ENCODE peak calls at places on chromosomes 7 and 10, in six cellular contexts. One of them, this sample, is unnamed.

GRCh38 chr7:106679153-106679931 is 18.4 kb upstream of the CCDC71L start:
- DNase-seq in A549: peak
- DNase-seq in BJ: peak
- DNase-seq in psoas muscle: no peak
- DNase-seq in astrocyte of the cerebellum: no peak
- DNase-seq in cardiac fibroblast: peak
- DNase-seq in this sample: no peak

GRCh38 chr10:131682271-131682962 is 218.4 kb upstream of the PPP2R2D start:
- DNase-seq in A549: no peak
- DNase-seq in BJ: no peak
- DNase-seq in psoas muscle: no peak
- DNase-seq in astrocyte of the cerebellum: no peak
- DNase-seq in cardiac fibroblast: no peak
- DNase-seq in this sample: no peak

GRCh38 chr7:117036034-117036669 is 82.9 kb downstream of the ST7 start:
- DNase-seq in A549: no peak
- DNase-seq in BJ: no peak
- DNase-seq in psoas muscle: no peak
- DNase-seq in astrocyte of the cerebellum: no peak
- DNase-seq in cardiac fibroblast: no peak
- DNase-seq in this sample: no peak

GRCh38 chr10:94680544-94680943 is 3.0 kb upstream of the CYP2C18 start:
- DNase-seq in A549: peak
- DNase-seq in BJ: no peak
- DNase-seq in psoas muscle: no peak
- DNase-seq in astrocyte of the cerebellum: no peak
- DNase-seq in cardiac fibroblast: no peak
- DNase-seq in this sample: no peak

GRCh38 chr7:112307506-112307905 is 101.0 kb downstream of the ZNF277 start:
- DNase-seq in A549: no peak
- DNase-seq in BJ: no peak
- DNase-seq in psoas muscle: no peak
- DNase-seq in astrocyte of the cerebellum: no peak
- DNase-seq in cardiac fibroblast: no peak
- DNase-seq in this sample: no peak

GRCh38 chr10:101829561-101830315 is 11.5 kb upstream of the OGA start:
- DNase-seq in A549: no peak
- DNase-seq in BJ: no peak
- DNase-seq in psoas muscle: peak
- DNase-seq in astrocyte of the cerebellum: no peak
- DNase-seq in cardiac fibroblast: peak
- DNase-seq in this sample: no peak

GRCh38 chr7:95933618-95934017 is 161.3 kb downstream of the DYNC1I1 start:
- DNase-seq in A549: no peak
- DNase-seq in BJ: no peak
- DNase-seq in psoas muscle: no peak
- DNase-seq in astrocyte of the cerebellum: no peak
- DNase-seq in cardiac fibroblast: no peak
- DNase-seq in this sample: no peak

GRCh38 chr7:101172854-101173751 is 7.0 kb downstream of the NAT16 start:
- DNase-seq in A549: peak
- DNase-seq in BJ: no peak
- DNase-seq in psoas muscle: peak
- DNase-seq in astrocyte of the cerebellum: peak
- DNase-seq in cardiac fibroblast: peak
- DNase-seq in this sample: no peak

GRCh38 chr7:131159961-131160361 is 167.7 kb upstream of the MKLN1 start:
- DNase-seq in A549: no peak
- DNase-seq in BJ: no peak
- DNase-seq in psoas muscle: no peak
- DNase-seq in astrocyte of the cerebellum: peak
- DNase-seq in cardiac fibroblast: peak
- DNase-seq in this sample: peak

GRCh38 chr10:70088299-70088698 is 35.7 kb downstream of the MACROH2A2 start:
- DNase-seq in A549: no peak
- DNase-seq in BJ: no peak
- DNase-seq in psoas muscle: no peak
- DNase-seq in astrocyte of the cerebellum: no peak
- DNase-seq in cardiac fibroblast: peak
- DNase-seq in this sample: no peak

GRCh38 chr10:43377393-43377883 is 6.0 kb downstream of the FXYD4 start:
- DNase-seq in A549: no peak
- DNase-seq in BJ: no peak
- DNase-seq in psoas muscle: no peak
- DNase-seq in astrocyte of the cerebellum: no peak
- DNase-seq in cardiac fibroblast: no peak
- DNase-seq in this sample: no peak

GRCh38 chr10:100579691-100580090 is 43.9 kb downstream of the HIF1AN start:
- DNase-seq in A549: no peak
- DNase-seq in BJ: no peak
- DNase-seq in psoas muscle: no peak
- DNase-seq in astrocyte of the cerebellum: no peak
- DNase-seq in cardiac fibroblast: no peak
- DNase-seq in this sample: no peak

GRCh38 chr10:100741386-100742066 is 3.9 kb upstream of the PAX2 start:
- DNase-seq in A549: no peak
- DNase-seq in BJ: no peak
- DNase-seq in psoas muscle: no peak
- DNase-seq in astrocyte of the cerebellum: no peak
- DNase-seq in cardiac fibroblast: no peak
- DNase-seq in this sample: no peak

GRCh38 chr7:44279731-44280505 is 45.5 kb downstream of the CAMK2B start:
- DNase-seq in A549: no peak
- DNase-seq in BJ: no peak
- DNase-seq in psoas muscle: peak
- DNase-seq in astrocyte of the cerebellum: no peak
- DNase-seq in cardiac fibroblast: no peak
- DNase-seq in this sample: no peak

GRCh38 chr10:13472359-13472758 is 56.5 kb downstream of the BEND7 start:
- DNase-seq in A549: no peak
- DNase-seq in BJ: no peak
- DNase-seq in psoas muscle: no peak
- DNase-seq in astrocyte of the cerebellum: no peak
- DNase-seq in cardiac fibroblast: no peak
- DNase-seq in this sample: no peak

DNA sequence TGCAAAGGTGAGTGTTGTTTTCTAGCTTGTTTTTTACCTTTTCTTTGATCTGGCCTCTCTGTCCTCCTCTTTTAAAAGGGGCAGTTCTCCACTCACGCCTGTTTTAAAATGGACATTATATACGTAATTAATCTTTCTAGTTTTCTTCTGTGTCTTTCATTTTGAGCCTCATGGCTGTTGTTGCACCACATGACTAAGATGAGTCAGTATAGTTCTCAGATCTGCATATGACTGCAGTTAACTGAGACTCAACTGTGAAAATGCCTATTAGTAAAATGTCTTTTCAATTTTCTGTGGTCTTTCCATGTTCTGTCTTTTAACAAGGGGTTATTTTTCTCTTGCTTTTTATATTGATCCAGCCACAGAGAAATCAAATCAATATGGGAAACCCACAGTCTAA is 296.1 kb downstream of the CDK14 start:
- DNase-seq in A549: no peak
- DNase-seq in BJ: no peak
- DNase-seq in psoas muscle: no peak
- DNase-seq in astrocyte of the cerebellum: no peak
- DNase-seq in cardiac fibroblast: peak
- DNase-seq in this sample: no peak
- H3K4me3 ChIP-seq in A549: no peak
- H3K4me3 ChIP-seq in BJ: no peak
- H3K4me3 ChIP-seq in psoas muscle: no peak
- H3K4me3 ChIP-seq in astrocyte of the cerebellum: no peak
- H3K4me3 ChIP-seq in cardiac fibroblast: no peak
- H3K4me3 ChIP-seq in this sample: no peak

GRCh38 chr7:136138991-136139390 is 161.8 kb upstream of the MTPN start:
- DNase-seq in A549: no peak
- DNase-seq in BJ: no peak
- DNase-seq in psoas muscle: no peak
- DNase-seq in astrocyte of the cerebellum: no peak
- DNase-seq in cardiac fibroblast: no peak
- DNase-seq in this sample: no peak
- H3K4me3 ChIP-seq in A549: no peak
- H3K4me3 ChIP-seq in BJ: no peak
- H3K4me3 ChIP-seq in psoas muscle: no peak
- H3K4me3 ChIP-seq in astrocyte of the cerebellum: no peak
- H3K4me3 ChIP-seq in cardiac fibroblast: no peak
- H3K4me3 ChIP-seq in this sample: no peak

GRCh38 chr10:71632200-71632820 is 87.3 kb downstream of the C10orf105 start:
- DNase-seq in A549: no peak
- DNase-seq in BJ: no peak
- DNase-seq in psoas muscle: no peak
- DNase-seq in astrocyte of the cerebellum: no peak
- DNase-seq in cardiac fibroblast: no peak
- DNase-seq in this sample: no peak

GRCh38 chr10:71633935-71634334 is 85.6 kb downstream of the C10orf105 start:
- DNase-seq in A549: no peak
- DNase-seq in BJ: no peak
- DNase-seq in psoas muscle: no peak
- DNase-seq in astrocyte of the cerebellum: no peak
- DNase-seq in cardiac fibroblast: no peak
- DNase-seq in this sample: no peak

GRCh38 chr10:71634531-71635164 is 84.9 kb downstream of the C10orf105 start:
- DNase-seq in A549: no peak
- DNase-seq in BJ: no peak
- DNase-seq in psoas muscle: no peak
- DNase-seq in astrocyte of the cerebellum: no peak
- DNase-seq in cardiac fibroblast: no peak
- DNase-seq in this sample: no peak

GRCh38 chr10:71631007-71631859 is 88.3 kb downstream of the C10orf105 start:
- DNase-seq in A549: no peak
- DNase-seq in BJ: no peak
- DNase-seq in psoas muscle: no peak
- DNase-seq in astrocyte of the cerebellum: no peak
- DNase-seq in cardiac fibroblast: no peak
- DNase-seq in this sample: no peak

DNA sequence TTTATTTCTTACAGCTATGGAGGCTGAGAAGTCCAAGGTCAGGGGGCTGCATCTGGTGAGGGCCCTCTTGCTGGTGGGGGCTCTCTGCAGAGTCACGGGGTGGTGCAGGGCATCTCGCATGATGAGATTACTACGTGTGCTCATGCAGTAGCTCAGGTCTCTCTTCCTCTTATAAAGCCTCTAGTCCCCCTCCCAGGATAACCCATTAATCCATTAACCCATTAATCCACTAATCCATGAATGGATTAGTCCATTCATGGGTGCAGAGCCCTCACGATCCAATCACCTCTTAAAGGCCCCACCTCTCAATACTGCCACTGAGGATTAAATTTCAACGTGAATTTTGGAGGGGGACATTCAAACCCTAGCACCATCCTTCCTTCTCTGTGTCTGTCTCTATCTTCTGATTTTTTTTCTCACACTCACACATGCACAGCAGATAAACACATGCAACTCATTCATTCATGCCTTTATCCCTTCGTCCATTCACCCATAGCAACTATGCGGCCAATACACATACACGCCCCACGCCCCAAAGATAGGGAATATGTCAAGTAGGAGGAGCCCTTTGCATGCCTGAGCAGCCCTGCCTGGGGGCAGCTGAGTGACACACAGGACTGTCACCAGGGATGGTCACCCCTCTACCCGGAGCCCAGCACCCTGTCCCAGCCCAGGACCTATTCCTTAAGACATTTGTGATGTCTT is 86.5 kb downstream of the C10orf105 start:
- DNase-seq in A549: no peak
- DNase-seq in BJ: no peak
- DNase-seq in psoas muscle: no peak
- DNase-seq in astrocyte of the cerebellum: no peak
- DNase-seq in cardiac fibroblast: no peak
- DNase-seq in this sample: no peak
- H3K4me3 ChIP-seq in A549: no peak
- H3K4me3 ChIP-seq in BJ: no peak
- H3K4me3 ChIP-seq in psoas muscle: no peak
- H3K4me3 ChIP-seq in astrocyte of the cerebellum: no peak
- H3K4me3 ChIP-seq in cardiac fibroblast: no peak
- H3K4me3 ChIP-seq in this sample: no peak

DNA sequence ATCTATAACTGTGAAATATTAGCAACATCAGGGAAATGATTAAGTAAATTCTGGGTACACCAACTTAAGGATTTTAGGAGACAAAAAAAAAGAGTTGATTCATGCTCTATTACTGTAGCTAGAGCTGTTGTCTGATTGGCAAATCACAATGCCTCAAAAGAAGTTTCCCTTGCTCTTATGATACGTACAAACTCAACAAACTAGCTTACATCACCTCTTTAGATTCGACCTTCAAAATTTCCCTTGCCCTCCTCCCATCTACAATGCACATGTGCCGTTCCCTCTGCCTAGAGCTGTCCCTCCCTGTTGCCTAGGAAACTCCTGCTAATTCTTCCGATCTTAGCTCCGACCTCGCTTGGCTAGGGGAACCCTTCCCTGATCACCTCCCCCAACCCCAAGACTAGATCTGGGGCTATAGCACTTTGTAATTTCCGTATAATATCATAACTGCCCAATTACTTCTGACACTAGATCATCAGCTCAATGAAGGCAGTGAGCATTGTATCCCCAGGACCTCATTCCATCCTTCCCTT is 55.4 kb downstream of the MAP3K8 start:
- DNase-seq in A549: no peak
- DNase-seq in BJ: no peak
- DNase-seq in psoas muscle: no peak
- DNase-seq in astrocyte of the cerebellum: no peak
- DNase-seq in cardiac fibroblast: no peak
- DNase-seq in this sample: no peak
- H3K4me3 ChIP-seq in A549: no peak
- H3K4me3 ChIP-seq in BJ: no peak
- H3K4me3 ChIP-seq in psoas muscle: no peak
- H3K4me3 ChIP-seq in astrocyte of the cerebellum: no peak
- H3K4me3 ChIP-seq in cardiac fibroblast: no peak
- H3K4me3 ChIP-seq in this sample: no peak

DNA sequence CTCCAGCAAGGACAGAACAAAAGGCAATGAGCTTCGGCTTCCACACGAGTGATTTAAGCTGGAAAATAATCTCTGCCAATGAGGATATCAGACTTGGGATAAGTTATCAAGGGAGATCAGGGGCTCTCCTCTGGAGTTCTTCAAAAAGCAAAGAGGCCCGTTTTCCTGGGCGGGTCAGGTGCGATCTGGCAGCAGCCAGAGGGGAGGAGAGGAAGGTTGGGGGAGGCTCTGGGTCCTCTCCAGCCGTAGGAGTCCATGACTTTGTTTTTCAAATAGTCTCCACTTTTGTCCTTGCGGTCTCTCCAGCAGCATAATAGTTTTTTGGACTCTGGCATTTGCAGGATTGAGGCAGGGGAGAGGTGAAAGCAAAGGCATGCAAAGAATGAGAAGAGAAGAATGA is 211.2 kb downstream of the SKIDA1 start:
- DNase-seq in A549: no peak
- DNase-seq in BJ: no peak
- DNase-seq in psoas muscle: no peak
- DNase-seq in astrocyte of the cerebellum: no peak
- DNase-seq in cardiac fibroblast: peak
- DNase-seq in this sample: no peak
- H3K4me3 ChIP-seq in A549: no peak
- H3K4me3 ChIP-seq in BJ: no peak
- H3K4me3 ChIP-seq in psoas muscle: no peak
- H3K4me3 ChIP-seq in astrocyte of the cerebellum: no peak
- H3K4me3 ChIP-seq in cardiac fibroblast: no peak
- H3K4me3 ChIP-seq in this sample: no peak

This sample was measured in AG09309.